ENCODE peak calls at places on chromosome X, in four cellular contexts. R is HepG2, Q is Panc1, T is K562. Z is an unnamed sample. For H3K9me3, the result is how much of the 10 kb centered on the place peaks cover.

GRCh38 chrX:44903107-44903506 is 30.1 kb downstream of the KDM6A start:
- DNase-seq in R (peak), Q (peak), T (peak), Z (peak)

GRCh38 chrX:102808336-102808735 is 87.8 kb downstream of the GPRASP3 start:
- DNase-seq in R (no peak), Q (no peak), T (no peak), Z (no peak)

GRCh38 chrX:65596270-65596669 is 61.7 kb upstream of the LAS1L start:
- DNase-seq in R (no peak), Q (no peak), T (peak), Z (no peak)

GRCh38 chrX:68953331-68953730 is 124.5 kb downstream of the EFNB1 start:
- DNase-seq in R (no peak), Q (no peak), T (no peak), Z (no peak)

GRCh38 chrX:64198046-64198445 is 7.5 kb downstream of the AMER1 start:
- DNase-seq in R (no peak), Q (no peak), T (peak), Z (no peak)

GRCh38 chrX:133999013-133999705 is 13.8 kb upstream of the GPC3 start:
- DNase-seq in R (no peak), Q (no peak), T (no peak), Z (no peak)

GRCh38 chrX:69317721-69318120 is 152.5 kb upstream of the PJA1 start:
- DNase-seq in R (no peak), Q (no peak), T (no peak), Z (no peak)

GRCh38 chrX:95346854-95347253 is 1337.8 kb upstream of the DIAPH2 start:
- DNase-seq in R (peak), Q (no peak), T (no peak), Z (no peak)

GRCh38 chrX:83771664-83772063 is 89.3 kb upstream of the CYLC1 start:
- DNase-seq in R (no peak), Q (no peak), T (no peak), Z (no peak)

GRCh38 chrX:109886122-109886761 is 116.7 kb upstream of the TMEM164 start:
- DNase-seq in R (peak), Q (peak), T (peak), Z (peak)

GRCh38 chrX:143635915-143636314 is at the start of gene SLITRK4:
- DNase-seq in R (no peak), Q (no peak), T (no peak), Z (no peak)

GRCh38 chrX:13494562-13494961 is 74.8 kb upstream of the EGFL6 start:
- DNase-seq in R (no peak), Q (no peak), T (no peak), Z (no peak)

GRCh38 chrX:48957477-48957826 is at the start of gene OTUD5:
- DNase-seq in R (peak), Q (no peak), T (peak), Z (no peak)

GRCh38 chrX:14235004-14235403 is 205.3 kb upstream of the GEMIN8 start:
- DNase-seq in R (no peak), Q (no peak), T (no peak), Z (peak)

GRCh38 chrX:65406532-65406931 is 128.1 kb downstream of the LAS1L start:
- DNase-seq in R (no peak), Q (no peak), T (no peak), Z (no peak)

GRCh38 chrX:39582091-39582490 is 515.7 kb downstream of the BCOR start:
- DNase-seq in R (no peak), Q (no peak), T (no peak), Z (peak)

GRCh38 chrX:63750846-63751245 is 34.2 kb downstream of the ARHGEF9 start:
- DNase-seq in R (no peak), Q (no peak), T (no peak), Z (no peak)

GRCh38 chrX:54639346-54640102 is 109.5 kb downstream of the GNL3L start:
- DNase-seq in R (peak), Q (peak), T (peak), Z (peak)

GRCh38 chrX:50609796-50610195 is 139.2 kb upstream of the DGKK start:
- DNase-seq in R (no peak), Q (no peak), T (no peak), Z (no peak)
- TF ChIP-seq TCF7L2 in R (no peak), Q (no peak), T (no peak), Z (no peak)

GRCh38 chrX:1029494-1029893 is 183.0 kb downstream of the CRLF2 start:
- DNase-seq in R (no peak), Q (no peak), T (no peak), Z (no peak)
- H3K9me3 ChIP-seq in R (under half), Q (under half), T (under half), Z (under half)

DNA sequence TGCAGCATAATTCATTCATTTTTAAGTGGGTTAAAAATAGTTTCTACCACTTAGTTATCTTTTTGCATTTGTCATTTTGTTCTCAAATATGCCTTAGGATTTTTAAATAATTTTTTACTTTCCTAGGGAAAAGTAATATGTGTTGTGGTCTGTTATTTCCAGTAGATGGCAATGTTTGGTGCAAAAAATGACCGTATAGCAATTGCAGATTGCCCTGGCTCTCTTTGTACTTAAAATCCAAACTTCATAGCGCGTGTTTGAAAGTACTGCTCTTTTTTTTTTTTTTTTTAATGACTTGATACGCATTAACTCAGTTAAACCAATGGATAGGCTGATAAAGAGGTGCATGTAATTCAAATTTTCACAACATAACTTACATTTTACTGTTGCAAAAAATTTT is 74.4 kb upstream of the RBMX start:
- DNase-seq in R (peak), Q (peak), T (peak), Z (peak)
- TF ChIP-seq CTCF in R (peak), Q (peak), T (peak), Z (peak)

DNA sequence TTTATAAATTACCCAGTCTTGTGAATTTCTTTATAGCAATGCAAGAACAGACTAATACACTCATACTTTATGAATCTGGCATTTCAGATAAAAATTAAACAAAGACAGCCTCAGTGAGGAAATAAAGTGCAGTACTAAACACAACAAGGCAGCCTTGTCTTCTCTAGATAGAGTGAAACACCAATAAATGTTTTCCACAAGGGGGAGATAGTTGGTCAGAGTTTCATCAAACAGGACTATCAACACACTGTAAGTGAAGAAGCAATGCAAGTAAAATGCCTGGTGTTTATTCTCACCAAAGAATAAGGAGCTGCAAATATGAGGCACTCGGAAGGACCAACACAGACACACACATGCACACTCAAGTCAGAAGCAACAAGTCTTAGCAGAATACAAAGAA is 62.8 kb downstream of the FAM9B start:
- DNase-seq in R (peak), Q (peak), T (peak), Z (peak)
- TF ChIP-seq TCF7L2 in R (no peak), Q (no peak), T (no peak), Z (no peak)

DNA sequence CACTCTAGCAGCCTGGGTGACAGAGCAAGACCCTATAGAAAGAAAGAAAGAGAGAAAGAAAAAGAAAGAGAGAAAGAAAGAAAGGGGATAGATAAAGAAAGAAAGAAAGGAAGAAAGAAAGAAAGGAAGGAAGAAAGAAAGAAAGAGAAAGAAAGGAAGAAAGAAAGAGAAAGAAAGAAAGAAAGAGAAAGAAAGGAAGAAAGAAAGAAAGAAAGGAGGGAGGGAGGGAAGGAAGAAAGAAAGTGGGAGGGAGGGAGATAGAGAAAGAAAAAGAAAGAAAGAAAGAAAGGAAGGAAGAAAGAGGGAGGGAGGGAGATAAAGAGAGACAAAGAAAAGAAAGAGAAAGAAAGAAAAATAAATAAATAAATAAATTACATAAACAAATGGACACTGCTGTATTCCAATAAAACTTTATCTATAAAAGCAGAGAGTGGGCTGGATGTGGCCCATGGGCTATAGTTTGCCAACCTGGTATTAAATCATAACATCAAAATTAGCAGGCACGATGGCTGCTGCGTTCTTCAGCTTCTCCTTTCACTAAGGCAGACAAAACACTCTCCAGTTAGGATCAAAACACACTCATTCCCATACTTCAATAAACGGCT is 165.0 kb downstream of the ZNF674 start:
- DNase-seq in R (no peak), Q (no peak), T (no peak), Z (no peak)
- H3K9me3 ChIP-seq in R (under half), Q (under half), T (under half), Z (under half)

GRCh38 chrX:36908801-36909403 is 99.3 kb upstream of the FAM47C start:
- DNase-seq in R (peak), Q (no peak), T (peak), Z (peak)
- TF ChIP-seq CTCF in R (peak), Q (peak), T (no peak), Z (peak)

GRCh38 chrX:97011540-97011939 is 127.8 kb downstream of the RPA4 start:
- DNase-seq in R (no peak), Q (no peak), T (no peak), Z (no peak)

GRCh38 chrX:97021680-97022079 is 138.0 kb downstream of the RPA4 start:
- DNase-seq in R (no peak), Q (no peak), T (no peak), Z (no peak)

GRCh38 chrX:97016106-97016505 is 132.4 kb downstream of the RPA4 start:
- DNase-seq in R (no peak), Q (no peak), T (no peak), Z (no peak)
- TF ChIP-seq TCF7L2 in R (no peak), Q (no peak), T (no peak), Z (no peak)

GRCh38 chrX:152306331-152306730 is 144.8 kb downstream of the GABRA3 start:
- DNase-seq in R (no peak), Q (no peak), T (no peak), Z (no peak)
- H3K9me3 ChIP-seq in R (under half), Q (under half), T (under half), Z (under half)

DNA sequence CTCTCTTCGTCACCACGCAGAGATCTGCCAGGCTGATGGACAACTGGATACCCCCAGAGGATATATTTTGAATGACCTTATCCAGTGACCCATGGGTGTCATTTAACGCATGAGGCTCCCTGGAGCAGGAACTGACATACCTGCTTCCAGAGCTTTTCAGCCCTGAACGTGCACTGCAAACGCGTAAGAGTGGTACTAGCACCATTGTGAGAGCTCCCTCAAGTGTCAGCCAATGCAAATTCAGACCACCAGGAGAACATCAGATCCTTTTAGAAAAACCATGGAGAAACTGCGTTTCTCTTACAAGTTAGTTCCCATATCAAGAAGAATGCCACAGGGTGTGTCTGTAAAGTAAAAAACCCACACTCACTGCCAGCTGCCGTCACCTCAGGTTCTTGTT is 7.3 kb downstream of the TREX2 start:
- DNase-seq in R (peak), Q (no peak), T (peak), Z (no peak)
- TF ChIP-seq CTCF in R (peak), Q (peak), T (peak), Z (peak)

DNA sequence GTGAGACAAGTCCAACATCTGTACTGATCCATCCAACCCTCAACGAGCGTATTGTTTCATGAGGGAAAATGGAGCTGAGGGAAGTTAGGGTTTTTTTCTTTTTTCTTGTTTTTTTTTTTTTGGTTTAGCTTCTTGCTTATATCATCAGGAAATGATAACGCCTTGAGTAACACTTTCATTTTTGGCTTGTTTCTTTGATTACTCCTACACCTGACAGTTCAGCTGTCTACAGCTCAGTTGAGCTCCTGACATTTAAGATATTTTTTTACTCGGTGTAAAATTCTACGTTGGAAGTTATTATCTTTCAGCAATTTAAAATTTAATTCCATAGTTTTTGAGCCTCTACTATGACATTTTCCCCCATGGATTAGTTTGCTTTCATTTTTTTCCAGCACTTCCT is 691.0 kb upstream of the HTR2C start:
- DNase-seq in R (no peak), Q (no peak), T (no peak), Z (no peak)
- TF ChIP-seq TCF7L2 in R (no peak), Q (no peak), T (no peak), Z (no peak)

Z was measured in HCT116.